ENCODE peak calls at places on chromosome 5, in nine cellular contexts. I is activated CD4-positive, alpha-beta T cell treated with anti-CD3 and anti-CD28 coated beads, Interleukin-2, amount 50 U/mL, for 4 hours; S is MV-4-11; A is A172; U is NCI-H82; R is BJ; Y is left ventricle myocardium superior; L is fibroblast of gingiva; X is fibroblast of mammary gland. Z is an unnamed sample.

GRCh38 chr5:78841767-78842166 is 143.3 kb downstream of the ARSB start:
- DNase-seq in A (peak; percentile 50), U (no peak), X (no peak), R (no peak), I (no peak), Y (no peak), S (no peak), L (no peak), Z (no peak)

GRCh38 chr5:73722224-73722623 is 96.2 kb downstream of the ARHGEF28 start:
- DNase-seq in S (no peak), Y (no peak), A (no peak), L (peak; percentile 67), I (no peak), X (peak; percentile 25), R (peak; percentile 35), U (no peak), Z (no peak)

GRCh38 chr5:93592866-93593265 is 9.8 kb downstream of the NR2F1 start:
- DNase-seq in Y (no peak), U (no peak), I (no peak), S (no peak), X (no peak), L (no peak), A (no peak), R (no peak), Z (no peak)

GRCh38 chr5:53882637-53883036 is 322.2 kb downstream of the NDUFS4 start:
- DNase-seq in R (no peak), L (peak; percentile 39), I (no peak), A (no peak), Y (no peak), S (no peak), X (peak; percentile 56), U (no peak), Z (no peak)

GRCh38 chr5:169142264-169142970 is 158.5 kb downstream of the SLIT3 start:
- DNase-seq in S (no peak), I (no peak), L (no peak), R (no peak), Y (peak; percentile 64), A (peak; percentile 80), U (no peak), X (no peak), Z (no peak)

GRCh38 chr5:179143446-179143845 is 83.3 kb downstream of the ZNF354C start:
- DNase-seq in U (peak; percentile 55), X (peak; percentile 81), L (peak; percentile 39), A (no peak), R (no peak), I (no peak), S (no peak), Y (no peak), Z (no peak)

GRCh38 chr5:97501286-97501964 is 318.4 kb upstream of the RIOK2 start:
- DNase-seq in X (peak; percentile 38), U (no peak), S (no peak), L (no peak), Y (no peak), I (no peak), R (no peak), A (no peak), Z (no peak)

GRCh38 chr5:1514027-1514818 is 9.5 kb downstream of the LPCAT1 start:
- DNase-seq in X (no peak), Y (peak; percentile 25), L (no peak), I (no peak), U (no peak), S (no peak), A (no peak), R (no peak), Z (no peak)

GRCh38 chr5:1644810-1645571 is 121.2 kb upstream of the LPCAT1 start:
- DNase-seq in I (peak; percentile 76), U (peak; percentile 85), S (peak; percentile 70), R (no peak), X (peak; percentile 91), L (peak; percentile 82), Y (peak; percentile 90), A (peak; percentile 53), Z (peak; percentile 86)

GRCh38 chr5:65742565-65743231 is 20.7 kb downstream of the NLN start:
- DNase-seq in A (peak; percentile 71), U (peak; percentile 13), X (peak; percentile 90), R (peak; percentile 42), Y (no peak), I (no peak), L (peak; percentile 69), S (peak; percentile 73), Z (peak; percentile 1)

GRCh38 chr5:88544616-88545150 is 276.0 kb upstream of the TMEM161B start:
- DNase-seq in I (no peak), R (no peak), X (no peak), L (no peak), U (no peak), S (no peak), Y (no peak), A (no peak), Z (no peak)

GRCh38 chr5:17020586-17021362 is 84.7 kb upstream of the MYO10 start:
- DNase-seq in S (no peak), I (no peak), Y (no peak), X (no peak), L (no peak), A (no peak), R (no peak), U (no peak), Z (no peak)

GRCh38 chr5:30279237-30279636 is 914.2 kb upstream of the CDH6 start:
- DNase-seq in A (peak; percentile 76), L (no peak), R (no peak), I (no peak), Y (no peak), U (no peak), S (no peak), X (no peak), Z (no peak)

GRCh38 chr5:118553662-118554061 is 434.7 kb downstream of the DTWD2 start:
- DNase-seq in Y (peak; percentile 39), S (peak; percentile 69), A (peak; percentile 42), I (no peak), R (peak; percentile 97), U (no peak), L (peak; percentile 100), X (peak; percentile 100), Z (no peak)

GRCh38 chr5:137152616-137153015 is 346.5 kb downstream of the SPOCK1 start:
- DNase-seq in Y (no peak), A (no peak), I (no peak), U (peak; percentile 87), X (no peak), L (no peak), R (no peak), S (no peak), Z (no peak)

GRCh38 chr5:9546973-9547947 is 1.4 kb upstream of the SEMA5A start:
- DNase-seq in Y (peak; percentile 37), U (peak; percentile 3), L (peak; percentile 91), A (peak; percentile 56), R (no peak), X (peak; percentile 59), I (no peak), S (no peak), Z (no peak)

GRCh38 chr5:124394700-124395099 is 351.7 kb downstream of the ZNF608 start:
- DNase-seq in U (no peak), X (no peak), L (no peak), S (peak; percentile 34), A (no peak), I (no peak), Y (no peak), R (no peak), Z (no peak)

GRCh38 chr5:21792736-21793135 is 1060.4 kb downstream of the CDH12 start:
- DNase-seq in R (no peak), S (no peak), X (no peak), I (no peak), U (no peak), Y (no peak), A (no peak), L (no peak), Z (no peak)

GRCh38 chr5:43101491-43101890 is 19.2 kb upstream of the ZNF131 start:
- DNase-seq in U (no peak), X (no peak), R (no peak), A (no peak), I (no peak), L (no peak), S (no peak), Y (no peak), Z (no peak)

GRCh38 chr5:87322381-87322780 is 54.7 kb downstream of the RASA1 start:
- DNase-seq in A (no peak), Y (no peak), S (no peak), I (no peak), R (no peak), L (no peak), X (no peak), U (no peak), Z (no peak)

GRCh38 chr5:429453-430188 is 13.4 kb upstream of the EXOC3 start:
- DNase-seq in L (peak; percentile 69), X (peak; percentile 37), S (no peak), U (no peak), A (no peak), I (no peak), R (peak; percentile 62), Y (no peak), Z (peak; percentile 88)

GRCh38 chr5:19175776-19176570 is 812.0 kb downstream of the CDH18 start:
- DNase-seq in Y (no peak), S (no peak), X (no peak), R (no peak), U (peak; percentile 87), L (no peak), I (no peak), A (no peak), Z (peak; percentile 93)

GRCh38 chr5:371811-372555 is 50.5 kb downstream of the AHRR start:
- DNase-seq in I (no peak), L (no peak), X (no peak), R (no peak), S (peak; percentile 59), A (no peak), U (no peak), Y (peak; percentile 9), Z (peak; percentile 63)

GRCh38 chr5:176739461-176740051 is 70.8 kb upstream of the UNC5A start:
- DNase-seq in L (no peak), U (no peak), Y (no peak), R (no peak), S (no peak), I (no peak), X (no peak), A (no peak), Z (peak; percentile 65)

GRCh38 chr5:151042453-151043093 is 22.2 kb downstream of the GPX3 start:
- DNase-seq in R (no peak), L (no peak), S (no peak), A (no peak), X (no peak), U (no peak), I (no peak), Y (peak; percentile 9), Z (no peak)

GRCh38 chr5:95837492-95837891 is 15.0 kb upstream of the GLRX start:
- DNase-seq in U (no peak), I (no peak), A (no peak), R (no peak), S (no peak), X (no peak), Y (no peak), L (no peak), Z (no peak)

GRCh38 chr5:15550502-15551115 is 50.6 kb downstream of the FBXL7 start:
- DNase-seq in A (no peak), R (no peak), L (peak; percentile 79), U (no peak), S (no peak), X (peak; percentile 53), I (no peak), Y (no peak), Z (no peak)

GRCh38 chr5:11801061-11801460 is 103.2 kb downstream of the CTNND2 start:
- DNase-seq in Y (no peak), X (peak; percentile 0), R (no peak), S (no peak), L (no peak), I (no peak), U (no peak), A (no peak), Z (no peak)

GRCh38 chr5:170421822-170422221 is 32.7 kb upstream of the KCNMB1 start:
- DNase-seq in Y (no peak), A (no peak), U (no peak), X (no peak), I (no peak), S (no peak), L (no peak), R (no peak), Z (no peak)

GRCh38 chr5:54455413-54456157 is at the start of gene HSPB3:
- DNase-seq in U (peak; percentile 31), X (peak; percentile 18), R (peak; percentile 79), Y (peak; percentile 68), A (peak; percentile 93), S (no peak), I (no peak), L (peak; percentile 98), Z (no peak)

GRCh38 chr5:150626853-150627276 is 13.6 kb upstream of the SYNPO start:
- DNase-seq in R (no peak), A (no peak), Y (peak; percentile 64), X (no peak), I (no peak), S (no peak), U (no peak), L (no peak), Z (no peak)

Z was measured in NCI-H2171 treated with DMSO at 0.1 percent for 48 hours.